ENCODE peak calls at places on chromosomes 12 and 14, in four cellular contexts. T is MM.1S, X is lower lobe of right lung, Q is breast epithelium. S is an unnamed sample.

GRCh38 chr12:63955831-63956685 is 111.6 kb downstream of the SRGAP1 start:
- DNase-seq in X (no peak), Q (peak; percentile 29), T (no peak), S (peak; percentile 71)

GRCh38 chr14:50798048-50798421 is 32.9 kb downstream of the NIN start:
- DNase-seq in Q (no peak), T (no peak), X (no peak), S (no peak)

GRCh38 chr14:105315211-105315721 is 718 bp downstream of the PACS2 start:
- DNase-seq in X (peak; percentile 65), Q (no peak), T (peak; percentile 42), S (no peak)

GRCh38 chr14:87772854-87773253 is 220.1 kb downstream of the GALC start:
- DNase-seq in X (no peak), T (no peak), Q (no peak), S (no peak)

GRCh38 chr12:34400986-34401658 is 378.8 kb downstream of the ALG10 start:
- DNase-seq in T (no peak), X (peak; percentile 34), Q (peak; percentile 8), S (peak; percentile 6)

GRCh38 chr12:57632898-57633825 is at the start of gene B4GALNT1:
- DNase-seq in Q (peak; percentile 18), X (peak; percentile 71), T (peak; percentile 74), S (no peak)

GRCh38 chr12:119176267-119177055 is 2.3 kb upstream of the HSPB8 start:
- DNase-seq in X (peak; percentile 84), Q (peak; percentile 90), T (no peak), S (peak; percentile 90)

GRCh38 chr12:92041742-92042141 is 103.9 kb downstream of the BTG1 start:
- DNase-seq in X (no peak), Q (no peak), T (peak; percentile 65), S (no peak)

GRCh38 chr14:65446159-65446558 is 33.6 kb downstream of the FUT8 start:
- DNase-seq in Q (no peak), T (no peak), X (no peak), S (no peak)

GRCh38 chr12:2339022-2339431 is 286.2 kb downstream of the CACNA1C start:
- DNase-seq in Q (no peak), T (no peak), X (no peak), S (no peak)

GRCh38 chr12:131864469-131864868 is 30.0 kb upstream of the ULK1 start:
- DNase-seq in X (no peak), Q (no peak), T (no peak), S (no peak)
- H3K4me1 ChIP-seq in X (no peaks in the 10 kb centered on the region), Q (no peaks in the 10 kb centered on the region), T (no peaks in the 10 kb centered on the region), S (no peaks in the 10 kb centered on the region)

DNA sequence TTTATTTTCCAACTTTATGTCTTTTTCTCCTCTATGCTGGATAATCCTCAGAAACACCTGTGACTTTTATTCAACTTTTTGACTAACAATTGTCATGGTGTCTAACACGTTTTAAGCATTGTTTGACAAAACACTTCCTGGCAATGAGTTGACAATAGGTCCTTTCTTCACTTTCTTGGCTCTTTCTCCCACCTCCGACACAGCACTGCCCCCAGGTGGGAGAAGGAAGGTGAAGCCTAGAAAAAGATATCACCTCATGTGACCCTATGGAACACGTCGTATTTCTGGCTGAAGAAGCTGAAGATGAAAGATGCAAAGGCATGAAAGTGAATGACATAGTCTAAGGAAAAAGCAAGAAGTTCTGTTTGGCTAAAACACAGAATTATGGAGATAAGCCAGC is 430.0 kb downstream of the ETNK1 start:
- DNase-seq in Q (no peak), X (no peak), T (peak; percentile 72), S (no peak)
- H3K4me3 ChIP-seq in Q (no peak overlapping the region), X (no peak overlapping the region), T (no peak overlapping the region), S (no peak overlapping the region)

DNA sequence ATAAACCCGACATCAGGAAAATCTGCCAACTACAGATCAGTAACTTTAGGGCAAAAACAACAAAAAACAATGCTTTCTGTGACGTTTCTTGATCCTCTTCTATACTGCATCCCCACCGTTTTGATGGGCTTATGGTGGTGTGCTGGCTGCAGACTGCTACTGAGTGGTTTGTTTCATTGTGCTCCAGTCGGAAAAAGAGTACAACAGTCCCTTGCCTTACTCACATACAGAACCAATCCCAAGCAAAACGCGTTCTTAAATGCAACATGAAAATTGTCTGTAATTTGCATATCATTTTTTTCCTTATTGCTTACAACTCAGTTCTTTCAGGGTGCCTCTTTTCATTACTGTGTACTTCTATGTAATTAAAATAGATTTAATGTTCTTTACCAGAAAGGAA is 2.3 kb downstream of the ETV6 start:
- DNase-seq in T (no peak), Q (no peak), X (no peak), S (no peak)
- H3K4me1 ChIP-seq in T (peaks cover 10% of the 10 kb centered on the region), Q (peaks cover 16% of the 10 kb centered on the region), X (peaks cover 54% of the 10 kb centered on the region), S (peaks cover 3% of the 10 kb centered on the region)

GRCh38 chr12:49636574-49636973 is 13.2 kb downstream of the PRPF40B start:
- DNase-seq in T (no peak), Q (no peak), X (no peak), S (no peak)
- H3K4me3 ChIP-seq in T (no peak overlapping the region), Q (no peak overlapping the region), X (no peak overlapping the region), S (no peak overlapping the region)

GRCh38 chr12:110782068-110782467 is 39.4 kb upstream of the PPP1CC start:
- DNase-seq in T (no peak), Q (no peak), X (no peak), S (no peak)
- H3K4me1 ChIP-seq in T (peaks cover under 1% of the 10 kb centered on the region), Q (no peaks in the 10 kb centered on the region), X (no peaks in the 10 kb centered on the region), S (no peaks in the 10 kb centered on the region)

DNA sequence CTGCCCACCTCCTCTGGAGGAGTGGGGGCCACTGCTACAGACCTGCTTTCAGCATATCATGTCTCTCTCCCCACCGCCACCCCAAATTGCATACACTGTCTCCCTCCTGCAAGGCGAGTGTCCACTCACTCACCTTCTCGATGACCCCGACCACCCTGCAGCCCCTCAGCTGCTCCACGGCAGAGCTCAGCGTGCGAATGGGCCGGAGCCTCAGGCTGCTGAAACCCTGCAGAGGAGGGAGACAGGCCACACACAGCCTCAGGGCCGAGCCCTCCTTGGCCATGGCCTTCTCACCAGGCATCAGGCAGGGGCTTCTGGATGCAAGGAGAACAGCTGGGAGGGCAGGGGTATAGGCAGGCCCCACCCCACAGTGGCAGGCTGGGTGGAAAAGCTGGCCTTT is 4.7 kb downstream of the RPS6KL1 start:
- DNase-seq in Q (no peak), T (no peak), X (no peak), S (no peak)
- H3K4me3 ChIP-seq in Q (no peak overlapping the region), T (no peak overlapping the region), X (no peak overlapping the region), S (no peak overlapping the region)

S was measured in ascending aorta.